ENCODE peak calls at places on chromosomes 6 and 20, in ten cellular contexts. T is H1, M is GM12878, Y is fibroblast of lung, N is IMR-90, H is A549, A is mammary epithelial cell, L is neural progenitor cell, E is GM23248, Z is HepG2. R is an unnamed sample.

GRCh38 chr20:52056203-52057062 is 135.1 kb downstream of the ZFP64 start:
- DNase-seq in N (peak; percentile 95), T (no peak), Y (peak; percentile 71), E (peak; percentile 90), M (no peak), L (no peak), Z (no peak), A (peak; percentile 79), H (peak; percentile 19), R (no peak)

GRCh38 chr6:33577106-33577535 is 3.0 kb downstream of the BAK1 start:
- DNase-seq in M (no peak), H (no peak), N (no peak), L (no peak), Z (no peak), E (no peak), A (peak; percentile 27), T (no peak), Y (no peak), R (no peak)

GRCh38 chr6:80548496-80548895 is 442.0 kb downstream of the BCKDHB start:
- DNase-seq in Z (no peak), E (peak; percentile 90), L (no peak), M (no peak), Y (peak; percentile 35), N (peak; percentile 51), T (no peak), H (no peak), A (peak; percentile 61), R (no peak)

GRCh38 chr6:2876210-2877056 is 26.7 kb downstream of the SERPINB9 start:
- DNase-seq in N (peak; percentile 81), M (no peak), H (peak; percentile 74), T (no peak), Y (peak; percentile 92), E (peak; percentile 91), L (peak; percentile 64), A (peak; percentile 90), Z (peak; percentile 100), R (peak; percentile 58)

GRCh38 chr6:110221738-110222137 is 41.5 kb downstream of the CDC40 start:
- DNase-seq in A (no peak), H (no peak), T (no peak), N (peak; percentile 7), M (no peak), Y (peak; percentile 19), E (peak; percentile 15), Z (no peak), L (no peak), R (no peak)

GRCh38 chr6:163416640-163417253 is 2.2 kb downstream of the QKI start:
- DNase-seq in Z (peak; percentile 88), A (peak; percentile 79), E (peak; percentile 88), L (peak; percentile 70), N (peak; percentile 87), Y (peak; percentile 91), H (peak; percentile 26), T (no peak), M (no peak), R (peak; percentile 53)

GRCh38 chr6:23179994-23180393 is 610.6 kb downstream of the HDGFL1 start:
- DNase-seq in T (no peak), L (no peak), M (no peak), A (no peak), H (no peak), E (no peak), Z (no peak), Y (no peak), N (no peak), R (no peak)

GRCh38 chr20:11329271-11329670 is 588.4 kb upstream of the BTBD3 start:
- DNase-seq in T (no peak), M (no peak), A (peak; percentile 53), Y (no peak), E (no peak), L (no peak), Z (no peak), H (no peak), N (peak; percentile 12), R (no peak)

GRCh38 chr6:41594766-41595165 is 43.5 kb upstream of the MDFI start:
- DNase-seq in Y (no peak), E (no peak), L (no peak), H (no peak), N (no peak), T (no peak), Z (no peak), A (no peak), M (no peak), R (no peak)

GRCh38 chr20:8062781-8063180 is 43.2 kb upstream of the TMX4 start:
- DNase-seq in T (no peak), Z (no peak), M (no peak), A (no peak), Y (peak; percentile 64), E (no peak), N (peak; percentile 51), L (no peak), H (no peak), R (no peak)

GRCh38 chr6:36755435-36756348 is 58.1 kb downstream of the RAB44 start:
- DNase-seq in L (no peak), T (no peak), M (peak; percentile 91), N (peak; percentile 72), Z (peak; percentile 40), A (peak; percentile 89), E (peak; percentile 52), H (no peak), Y (no peak), R (peak; percentile 67)

GRCh38 chr20:52469143-52469542 is 277.6 kb upstream of the ZFP64 start:
- DNase-seq in E (no peak), Y (no peak), T (no peak), L (no peak), H (no peak), Z (no peak), A (no peak), M (no peak), N (no peak), R (no peak)

GRCh38 chr6:79334674-79335073 is 100.2 kb upstream of the HMGN3 start:
- DNase-seq in T (no peak), L (no peak), N (no peak), H (no peak), Z (no peak), E (peak; percentile 26), M (no peak), Y (peak; percentile 68), A (peak; percentile 50), R (no peak)

GRCh38 chr6:148962854-148963515 is 216.2 kb downstream of the UST start:
- DNase-seq in H (no peak), A (no peak), N (no peak), T (no peak), Z (no peak), M (no peak), L (peak; percentile 28), Y (no peak), E (no peak), R (no peak)

GRCh38 chr6:43773050-43773956 is 3.3 kb downstream of the VEGFA start:
- DNase-seq in M (no peak), Z (peak; percentile 64), E (peak; percentile 80), Y (peak; percentile 67), L (peak; percentile 54), H (peak; percentile 90), T (no peak), N (peak; percentile 57), A (peak; percentile 62), R (peak; percentile 86)
- H3K4me1 ChIP-seq in M (peaks cover 28% of the 10 kb centered on the region), Z (peaks cover 52% of the 10 kb centered on the region), E (peaks cover 31% of the 10 kb centered on the region), Y (peaks cover 33% of the 10 kb centered on the region), L (peaks cover 31% of the 10 kb centered on the region), H (peaks cover 30% of the 10 kb centered on the region), T (no peaks in the 10 kb centered on the region), N (peaks cover 30% of the 10 kb centered on the region), A (peaks cover 30% of the 10 kb centered on the region), R (peaks cover 47% of the 10 kb centered on the region)

DNA sequence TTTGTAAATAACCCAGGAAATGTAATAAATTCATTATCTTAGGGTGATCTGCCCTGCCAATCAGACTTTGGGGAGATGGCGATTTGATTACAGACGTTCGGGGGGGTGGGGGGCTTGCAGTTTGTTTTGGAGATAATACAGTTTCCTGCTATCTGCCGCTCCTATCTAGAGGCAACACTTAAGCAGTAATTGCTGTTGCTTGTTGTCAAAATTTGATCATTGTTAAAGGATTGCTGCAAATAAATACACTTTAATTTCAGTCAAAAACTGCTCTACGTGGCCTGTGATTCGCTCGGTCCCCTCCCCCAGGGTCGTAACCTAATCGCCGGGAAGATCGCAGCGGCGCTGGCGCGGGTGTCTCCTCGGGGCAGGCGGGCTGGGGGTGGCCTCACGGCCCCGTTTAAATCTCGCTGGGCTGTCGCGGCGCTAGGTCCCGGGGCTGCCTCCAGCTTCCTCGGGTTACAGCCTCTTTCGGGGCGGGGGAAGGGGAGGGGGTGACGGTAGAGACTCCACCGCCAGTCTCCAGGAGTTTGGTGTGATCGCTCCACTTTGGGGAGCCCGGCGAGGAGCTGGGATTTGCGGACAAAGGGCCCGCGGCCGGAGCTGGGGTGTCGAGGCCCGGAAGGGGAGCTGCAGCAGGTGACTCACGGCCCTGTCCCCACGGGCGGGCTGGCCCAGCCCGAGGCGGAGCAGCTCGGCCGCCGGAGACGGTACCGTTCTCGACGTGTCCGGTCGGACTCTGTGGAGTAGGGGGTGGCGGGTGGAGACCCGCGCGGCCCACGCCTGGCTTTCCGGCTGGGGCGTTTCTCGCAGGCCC is 4.1 kb downstream of the FOXC1 start:
- DNase-seq in N (peak; percentile 47), A (peak; percentile 8), M (no peak), H (no peak), Z (no peak), Y (peak; percentile 20), T (no peak), E (peak; percentile 54), L (peak; percentile 86), R (no peak)
- H3K4me2 ChIP-seq in N (peak overlapping the region; percentile 87), A (peak overlapping the region; percentile 92), M (peak overlapping the region; percentile 5), H (peak overlapping the region; percentile 99), Z (no peak overlapping the region), Y (peak overlapping the region; percentile 80), T (peak overlapping the region; percentile 75), E (peak overlapping the region; percentile 94), L (peak overlapping the region; percentile 71), R (no peak overlapping the region)

DNA sequence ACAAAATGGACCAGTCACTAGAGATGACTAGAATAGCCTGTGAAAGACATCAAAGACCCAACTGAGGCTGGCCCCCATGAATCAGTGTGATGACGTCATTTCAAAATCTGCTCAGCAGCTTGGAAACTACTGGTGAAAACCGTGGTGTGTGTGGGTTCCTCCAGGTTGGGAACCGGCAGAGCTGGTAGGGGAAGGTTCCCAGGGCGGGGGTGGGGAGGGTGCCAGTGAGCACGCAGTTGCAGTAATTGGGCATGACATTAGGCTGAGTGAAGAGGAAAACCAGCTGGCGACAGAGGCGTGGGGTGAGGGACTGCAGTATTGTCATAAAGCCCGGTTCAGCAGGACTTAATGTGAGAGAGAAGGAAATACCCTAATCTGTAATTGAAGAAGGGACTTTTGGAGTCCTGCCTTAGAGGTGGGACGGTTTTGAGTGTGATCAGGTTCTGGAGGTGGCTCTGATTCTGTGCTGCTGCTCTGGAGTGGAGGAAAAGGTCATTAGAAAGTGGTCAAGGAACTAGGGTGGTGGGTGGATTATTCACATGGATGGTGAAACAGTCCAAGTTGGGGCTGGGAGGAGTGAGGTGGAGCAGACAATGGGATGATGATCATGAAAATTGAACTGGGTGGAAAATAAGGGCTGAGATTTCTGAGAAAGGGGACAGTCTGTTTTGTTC is 52.0 kb upstream of the MTHFD1L start:
- DNase-seq in Y (peak; percentile 65), N (peak; percentile 83), L (no peak), A (peak; percentile 92), H (no peak), E (peak; percentile 82), M (peak; percentile 78), Z (no peak), T (no peak), R (no peak)
- H3K27ac ChIP-seq in Y (no peak overlapping the region), N (no peak overlapping the region), L (no peak overlapping the region), A (peak overlapping the region; percentile 54), H (peak overlapping the region; percentile 81), E (peak overlapping the region; percentile 36), M (peak overlapping the region; percentile 79), Z (no peak overlapping the region), T (no peak overlapping the region), R (no peak overlapping the region)

DNA sequence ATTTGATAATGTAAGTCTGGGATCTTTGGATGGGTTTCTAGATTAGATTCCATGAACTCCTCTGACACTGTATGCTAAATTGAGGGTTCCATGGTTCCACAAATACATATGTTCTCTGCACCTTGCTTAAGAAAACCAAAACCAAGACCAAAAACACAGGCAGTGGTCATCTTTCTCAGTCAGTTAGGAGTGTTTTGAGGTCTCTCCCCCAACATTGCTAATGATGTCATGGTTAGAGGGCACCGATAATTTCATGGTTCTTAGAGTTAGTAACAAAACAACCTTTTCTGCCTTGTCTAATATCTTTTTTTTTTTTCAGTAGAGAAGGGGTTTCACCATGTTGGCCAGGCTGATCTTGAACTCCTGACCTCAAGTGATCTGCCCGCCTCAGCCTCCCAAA is 44.5 kb downstream of the ARID1B start:
- DNase-seq in Z (no peak), T (no peak), M (no peak), L (no peak), A (no peak), Y (no peak), N (no peak), H (no peak), E (no peak), R (no peak)
- H3K4me1 ChIP-seq in Z (peaks cover 18% of the 10 kb centered on the region), T (peaks cover 4% of the 10 kb centered on the region), M (peaks cover 30% of the 10 kb centered on the region), L (peaks cover 18% of the 10 kb centered on the region), A (no peaks in the 10 kb centered on the region), Y (peaks cover 4% of the 10 kb centered on the region), N (peaks cover 2% of the 10 kb centered on the region), H (peaks cover 24% of the 10 kb centered on the region), E (peaks cover 8% of the 10 kb centered on the region), R (peaks cover 6% of the 10 kb centered on the region)

R was measured in OCI-LY7.